ENCODE peak calls at places on chromosomes 2 and 18, in four cellular contexts. B is Ammon's horn, Q is cardiac septum, K is NCI-H1105. G is an unnamed sample.
A peak's percentile ranks its signal among the peaks of the same experiment; 100 is the strongest.

GRCh38 chr2:175310813-175311504 is 129.4 kb upstream of the ATP5MC3 start:
- DNase-seq in B (no peak), Q (no peak), K (no peak), G (no peak)

GRCh38 chr2:70525032-70525431 is 28.6 kb downstream of the TGFA start:
- DNase-seq in B (no peak), Q (no peak), K (no peak), G (no peak)

GRCh38 chr2:98029718-98030222 is 34.0 kb upstream of the TMEM131 start:
- DNase-seq in B (no peak), Q (no peak), K (no peak), G (no peak)

GRCh38 chr2:158723921-158724802 is 71.0 kb upstream of the DAPL1 start:
- DNase-seq in B (peak; percentile 63), Q (peak; percentile 71), K (peak; percentile 21), G (no peak)

GRCh38 chr2:195580156-195580555 is 76.9 kb upstream of the SLC39A10 start:
- DNase-seq in B (no peak), Q (no peak), K (no peak), G (no peak)

GRCh38 chr2:36296798-36297197 is 58.8 kb upstream of the CRIM1 start:
- DNase-seq in B (no peak), Q (no peak), K (no peak), G (no peak)

GRCh38 chr2:179020156-179020750 is 29.7 kb downstream of the CCDC141 start:
- DNase-seq in B (no peak), Q (no peak), K (peak; percentile 63), G (peak; percentile 44)

GRCh38 chr2:27306657-27307544 is 1.3 kb downstream of the UCN start:
- DNase-seq in B (no peak), Q (no peak), K (no peak), G (no peak)

GRCh38 chr18:78273876-78274275 is 705.7 kb upstream of the SALL3 start:
- DNase-seq in B (no peak), Q (no peak), K (no peak), G (no peak)

GRCh38 chr18:53843113-53843512 is 381.4 kb downstream of the MBD2 start:
- DNase-seq in B (no peak), Q (no peak), K (no peak), G (no peak)

GRCh38 chr2:159137511-159138101 is 148.9 kb downstream of the WDSUB1 start:
- DNase-seq in B (peak; percentile 54), Q (no peak), K (no peak), G (no peak)

GRCh38 chr2:105072039-105072438 is 34.2 kb downstream of the MRPS9 start:
- DNase-seq in B (no peak), Q (no peak), K (no peak), G (no peak)

GRCh38 chr2:27527182-27527581 is 30.5 kb downstream of the GCKR start:
- DNase-seq in B (no peak), Q (no peak), K (no peak), G (no peak)

GRCh38 chr2:47301731-47302130 is 101.2 kb upstream of the MSH2 start:
- DNase-seq in B (no peak), Q (no peak), K (no peak), G (no peak)

GRCh38 chr18:33231474-33232317 is 208.8 kb downstream of the CCDC178 start:
- DNase-seq in B (peak; percentile 85), Q (no peak), K (peak; percentile 81), G (peak; percentile 38)

GRCh38 chr2:216222650-216223352 is 113.7 kb downstream of the XRCC5 start:
- DNase-seq in B (no peak), Q (no peak), K (no peak), G (no peak)

GRCh38 chr2:67234443-67234842 is 162.7 kb upstream of the ETAA1 start:
- DNase-seq in B (no peak), Q (no peak), K (no peak), G (no peak)

GRCh38 chr2:110768591-110768990 is 36.2 kb downstream of the ACOXL start:
- DNase-seq in B (no peak), Q (no peak), K (no peak), G (no peak)

GRCh38 chr2:174503161-174503809 is 16.5 kb upstream of the GPR155 start:
- DNase-seq in B (no peak), Q (no peak), K (no peak), G (no peak)

GRCh38 chr18:36066731-36067117 is 635 bp downstream of the RPRD1A start:
- DNase-seq in B (no peak), Q (no peak), K (no peak), G (no peak)

GRCh38 chr18:77131652-77132368 is 773 bp downstream of the MBP start:
- DNase-seq in B (no peak), Q (peak; percentile 85), K (peak; percentile 21), G (peak; percentile 65)

GRCh38 chr2:3785220-3785889 is 82.0 kb downstream of the DCDC2C start:
- DNase-seq in B (no peak), Q (no peak), K (no peak), G (no peak)

GRCh38 chr2:202450785-202451184 is 74.7 kb downstream of the BMPR2 start:
- DNase-seq in B (no peak), Q (no peak), K (no peak), G (no peak)

GRCh38 chr18:3510896-3511295 is 60.9 kb downstream of the TGIF1 start:
- DNase-seq in B (no peak), Q (no peak), K (no peak), G (no peak)

GRCh38 chr2:179263460-179264237 is 983 bp downstream of the SESTD1 start:
- DNase-seq in B (peak; percentile 50), Q (peak; percentile 77), K (peak; percentile 52), G (peak; percentile 47)

GRCh38 chr2:231674587-231675334 is 33.6 kb upstream of the PTMA start:
- DNase-seq in B (peak; percentile 78), Q (peak; percentile 84), K (peak; percentile 17), G (peak; percentile 82)